ENCODE peak calls at places on chromosomes 7 and 10, in five cellular contexts. L, Z, E, I and P are unnamed samples. For H3K27me3, the result is how much of the 10 kb centered on the place peaks cover.

GRCh38 chr10:46530249-46531186 is 25.9 kb downstream of the GPRIN2 start:
- DNase-seq in E (no peak), Z (no peak), L (no peak), I (no peak), P (no peak)

GRCh38 chr7:2037301-2037804 is 195.4 kb downstream of the MAD1L1 start:
- DNase-seq in I (peak), Z (no peak), L (no peak), E (no peak), P (no peak)

GRCh38 chr7:108270385-108270784 is 140.2 kb upstream of the LAMB4 start:
- DNase-seq in L (no peak), I (no peak), E (no peak), Z (no peak), P (no peak)

GRCh38 chr10:118470470-118470869 is 125.0 kb downstream of the PRLHR start:
- DNase-seq in E (no peak), L (no peak), Z (no peak), I (no peak), P (no peak)

GRCh38 chr10:110610308-110610774 is 33.8 kb upstream of the RBM20 start:
- DNase-seq in Z (peak), L (no peak), I (peak), E (peak), P (peak)

GRCh38 chr7:65509368-65510186 is 135.9 kb downstream of the ZNF92 start:
- DNase-seq in L (no peak), Z (no peak), I (peak), E (no peak), P (peak)

GRCh38 chr7:149716932-149717307 is 56.5 kb downstream of the ZNF467 start:
- DNase-seq in Z (no peak), L (no peak), I (peak), E (no peak), P (no peak)

GRCh38 chr10:102744374-102745051 is 765 bp downstream of the WBP1L start:
- DNase-seq in E (peak), Z (peak), I (no peak), L (no peak), P (no peak)

DNA sequence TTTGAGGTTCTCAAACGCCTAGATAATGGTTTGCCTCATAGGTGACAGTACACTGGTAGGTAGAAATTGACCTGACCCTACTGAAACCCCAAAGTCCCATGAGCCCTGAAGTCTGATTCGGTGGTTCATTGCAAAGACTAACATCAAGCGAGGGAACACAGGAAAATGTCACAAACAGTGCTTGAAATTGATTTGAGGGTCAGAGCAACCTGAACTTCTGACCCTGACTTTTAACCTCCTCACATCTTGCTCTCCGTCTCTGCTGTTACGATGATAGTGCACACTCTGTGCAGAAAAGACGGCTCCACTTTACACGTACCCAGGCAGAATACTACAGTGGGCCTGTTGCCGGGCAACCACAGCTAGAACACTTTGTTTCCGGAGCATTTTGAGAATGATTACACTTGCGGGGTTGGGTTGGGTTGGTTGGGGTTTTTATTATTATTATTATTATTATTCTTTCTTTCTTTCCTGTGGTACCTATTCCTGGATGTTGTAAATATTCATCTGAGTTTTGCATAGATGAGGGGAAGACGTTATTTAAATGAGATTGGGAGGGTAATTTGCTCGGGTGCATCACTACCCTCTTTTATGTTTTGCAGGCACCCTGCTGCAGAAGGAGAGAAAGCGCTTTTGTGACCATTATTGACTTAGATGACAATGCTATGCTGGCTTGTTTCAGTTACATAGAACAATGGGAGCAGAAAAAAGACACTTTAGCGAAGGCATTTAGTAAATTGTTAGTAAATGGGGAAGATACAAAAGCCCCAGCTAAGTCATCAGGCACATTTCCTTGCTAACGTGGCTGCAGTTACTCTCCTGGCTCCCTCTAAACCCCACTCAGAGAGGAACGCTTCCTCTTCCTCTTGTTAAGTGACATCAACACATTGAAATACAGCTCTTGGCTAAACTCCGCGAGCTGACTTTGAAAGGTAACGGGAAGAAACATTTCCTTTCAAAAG is 438.2 kb upstream of the NRP1 start:
- DNase-seq in E (peak), I (no peak), L (peak), Z (no peak), P (no peak)
- H3K27me3 ChIP-seq in E (under half), I (under half), L (under half), Z (under half), P (under half)

GRCh38 chr7:25321424-25321823 is 93.1 kb upstream of the NPVF start:
- DNase-seq in Z (no peak), L (no peak), I (no peak), E (no peak), P (no peak)
- H3K27me3 ChIP-seq in Z (under half), L (under half), I (under half), E (under half), P (under half)

DNA sequence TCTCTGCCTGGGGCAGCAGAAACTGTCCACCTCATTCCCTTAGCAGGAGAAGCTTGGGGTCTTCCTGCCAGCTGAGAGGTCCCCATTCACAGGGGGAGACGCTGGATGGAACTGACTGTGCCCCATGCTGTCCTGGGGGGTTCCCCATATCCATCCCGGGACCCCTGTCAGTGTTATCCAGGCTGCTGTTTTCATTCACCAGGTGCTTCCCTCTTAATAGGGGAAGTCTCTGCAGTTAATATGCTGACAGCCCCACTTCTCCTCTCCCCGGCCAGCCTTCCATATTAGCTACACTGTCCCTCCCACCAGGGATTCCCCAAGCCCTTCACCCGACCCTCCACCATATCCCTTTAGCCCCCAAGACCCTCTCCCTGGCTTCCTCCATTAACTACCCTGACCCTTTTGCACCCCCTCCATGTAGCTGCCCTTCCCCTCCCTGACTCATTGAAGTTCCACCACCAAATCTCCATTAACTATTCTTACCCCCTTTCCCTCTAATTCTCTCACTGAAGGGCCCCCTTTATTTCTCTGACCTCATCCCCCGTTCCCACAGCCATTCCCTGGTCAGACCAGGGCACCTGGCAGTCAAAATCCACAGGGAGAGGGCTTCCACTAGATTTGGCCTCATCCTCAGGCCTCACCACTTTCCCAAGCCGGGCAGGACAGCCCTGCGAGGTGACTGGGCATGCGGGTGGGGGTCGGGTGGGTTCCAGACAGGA is 92.0 kb upstream of the PAX2 start:
- DNase-seq in L (no peak), I (no peak), E (no peak), Z (no peak), P (no peak)
- H3K27me3 ChIP-seq in L (under half), I (under half), E (under half), Z (under half), P (under half)

GRCh38 chr7:55309040-55309991 is 55.8 kb upstream of the LANCL2 start:
- DNase-seq in L (no peak), Z (no peak), I (peak), E (no peak), P (peak)
- H3K27me3 ChIP-seq in L (under half), Z (under half), I (under half), E (under half), P (under half)